ENCODE peak calls at places on chromosomes 13 and 19, in nine cellular contexts. W is PC-9; T is ureter; L is stimulated activated CD8-positive, alpha-beta memory T cell treated with anti-CD3 and anti-CD28 coated beads, Interleukin-15, amount 100 ng/mL, for 1 hour; B is mesenchymal stem cell; S is activated CD4-positive, CD25-positive, alpha-beta regulatory T cell treated with anti-CD3 and anti-CD28 coated beads, Interleukin-2, amount 50 U/mL, for 72 hours; Q is EL; N is KBM-7; Y is glutamatergic neuron. J is an unnamed sample.

GRCh38 chr13:52127783-52128702 is 830 bp downstream of the NEK5 start:
- DNase-seq in Q (peak), T (peak), Y (peak), B (peak), W (peak), N (peak), L (peak), S (peak), J (peak)

GRCh38 chr19:1503089-1503924 is 9.5 kb downstream of the ADAMTSL5 start:
- DNase-seq in S (peak), Q (peak), Y (peak), W (no peak), N (peak), L (peak), B (no peak), T (no peak), J (peak)

GRCh38 chr13:66532146-66532545 is 698.0 kb downstream of the PCDH9 start:
- DNase-seq in W (no peak), N (no peak), L (no peak), S (no peak), Y (no peak), B (peak), Q (peak), T (no peak), J (no peak)

GRCh38 chr19:8500158-8500557 is 2.3 kb downstream of the PRAM1 start:
- DNase-seq in Y (no peak), L (no peak), B (no peak), Q (no peak), N (peak), W (no peak), T (no peak), S (no peak), J (no peak)

GRCh38 chr13:101202590-101202989 is 213.7 kb downstream of the NALCN start:
- DNase-seq in L (no peak), T (no peak), W (no peak), Y (no peak), B (no peak), Q (no peak), N (no peak), S (no peak), J (no peak)

GRCh38 chr19:55310498-55310897 is 14.6 kb downstream of the TMEM150B start:
- DNase-seq in Y (no peak), N (no peak), Q (no peak), S (no peak), L (no peak), W (no peak), B (no peak), T (no peak), J (no peak)

GRCh38 chr19:55113570-55114039 is 3.8 kb downstream of the PPP1R12C start:
- DNase-seq in Y (peak), L (no peak), W (no peak), N (no peak), T (peak), B (peak), Q (peak), S (no peak), J (peak)

GRCh38 chr13:77861716-77862115 is 56.9 kb downstream of the EDNRB start:
- DNase-seq in Y (no peak), S (no peak), Q (no peak), T (no peak), L (no peak), N (no peak), B (peak), W (no peak), J (no peak)

GRCh38 chr13:64278493-64278892 is 2862.8 kb upstream of the PCDH20 start:
- DNase-seq in Y (no peak), S (no peak), T (no peak), L (no peak), N (no peak), B (peak), W (peak), Q (peak), J (no peak)

GRCh38 chr19:1158885-1159448 is 15.1 kb downstream of the SBNO2 start:
- DNase-seq in W (no peak), L (no peak), N (no peak), Y (no peak), B (no peak), T (no peak), Q (no peak), S (no peak), J (no peak)

GRCh38 chr19:41355802-41356201 is 2.1 kb upstream of the TGFB1 start:
- DNase-seq in B (no peak), Q (no peak), Y (no peak), T (no peak), N (no peak), L (no peak), S (no peak), W (no peak), J (no peak)

GRCh38 chr19:18522124-18522861 is 423 bp upstream of the ELL start:
- DNase-seq in N (peak), Q (peak), S (peak), W (peak), Y (peak), T (peak), L (peak), B (peak), J (peak)

GRCh38 chr13:97474581-97474980 is 40.6 kb downstream of the RAP2A start:
- DNase-seq in N (no peak), T (no peak), S (no peak), Q (no peak), Y (no peak), L (no peak), W (no peak), B (peak), J (no peak)

GRCh38 chr19:46147166-46147740 is 785 bp upstream of the IGFL2 start:
- DNase-seq in Q (no peak), N (no peak), Y (no peak), B (no peak), T (no peak), L (no peak), W (no peak), S (no peak), J (no peak)

GRCh38 chr19:48094843-48095203 is 15.8 kb downstream of the PLA2G4C start:
- DNase-seq in Y (no peak), N (no peak), L (no peak), B (no peak), W (no peak), S (no peak), Q (no peak), T (no peak), J (no peak)

J was measured in transverse colon.